ENCODE peak calls at places on chromosomes 6 and 20, in four cellular contexts. E, R, H and Q are unnamed samples.

GRCh38 chr6:79149884-79150283 is 71.8 kb upstream of the PHIP start:
- DNase-seq in E (no peak), R (no peak), H (no peak), Q (no peak)

GRCh38 chr20:11178946-11179654 is 505.3 kb upstream of the JAG1 start:
- DNase-seq in E (peak; percentile 26), R (no peak), H (no peak), Q (no peak)

GRCh38 chr20:38073307-38074010 is 39.9 kb downstream of the RPRD1B start:
- DNase-seq in E (peak; percentile 99), R (no peak), H (peak; percentile 30), Q (no peak)

GRCh38 chr6:150403458-150404245 is 34.8 kb downstream of the IYD start:
- DNase-seq in E (peak; percentile 93), R (no peak), H (no peak), Q (no peak)

GRCh38 chr6:156916108-156916801 is 139.1 kb downstream of the ARID1B start:
- DNase-seq in E (no peak), R (no peak), H (no peak), Q (no peak)

GRCh38 chr20:34017610-34018009 is 23.9 kb downstream of the RALY start:
- DNase-seq in E (peak; percentile 69), R (no peak), H (no peak), Q (no peak)

GRCh38 chr20:49965781-49966304 is 16.9 kb upstream of the SNAI1 start:
- DNase-seq in E (no peak), R (no peak), H (no peak), Q (no peak)

GRCh38 chr20:62570897-62571666 is 71.2 kb upstream of the SLCO4A1 start:
- DNase-seq in E (no peak), R (no peak), H (no peak), Q (no peak)

GRCh38 chr6:17987576-17988421 is at the start of gene KIF13A:
- DNase-seq in E (peak; percentile 59), R (no peak), H (peak; percentile 81), Q (no peak)

GRCh38 chr6:127289934-127290333 is 23.3 kb downstream of the RNF146 start:
- DNase-seq in E (no peak), R (no peak), H (no peak), Q (no peak)

GRCh38 chr6:108621117-108621516 is 60.4 kb downstream of the FOXO3 start:
- DNase-seq in E (peak; percentile 82), R (no peak), H (no peak), Q (no peak)

GRCh38 chr20:39631557-39631956 is 669.4 kb downstream of the DHX35 start:
- DNase-seq in E (no peak), R (no peak), H (no peak), Q (no peak)

GRCh38 chr6:31114540-31114876 is at the start of gene PSORS1C1:
- DNase-seq in E (peak; percentile 93), R (no peak), H (peak; percentile 76), Q (no peak)

GRCh38 chr6:77286541-77286940 is 176.8 kb downstream of the HTR1B start:
- DNase-seq in E (no peak), R (no peak), H (no peak), Q (no peak)

GRCh38 chr20:25281541-25281991 is 33.7 kb downstream of the PYGB start:
- DNase-seq in E (no peak), R (no peak), H (no peak), Q (peak; percentile 97)

GRCh38 chr6:139834232-139834631 is 459.8 kb upstream of the CITED2 start:
- DNase-seq in E (no peak), R (no peak), H (no peak), Q (no peak)

GRCh38 chr6:7727150-7727950 is 1.5 kb downstream of the BMP6 start:
- DNase-seq in E (no peak), R (no peak), H (peak; percentile 12), Q (no peak)

GRCh38 chr6:22142931-22143330 is 153.9 kb downstream of the PRL start:
- DNase-seq in E (no peak), R (no peak), H (no peak), Q (no peak)

GRCh38 chr20:63893999-63894357 is 948 bp upstream of the DNAJC5 start:
- DNase-seq in E (peak; percentile 20), R (no peak), H (no peak), Q (no peak)

GRCh38 chr6:79536615-79536968 is 638 bp downstream of the LCA5 start:
- DNase-seq in E (peak; percentile 58), R (no peak), H (no peak), Q (no peak)

GRCh38 chr20:48632017-48632824 is 195.6 kb downstream of the PREX1 start:
- DNase-seq in E (no peak), R (no peak), H (no peak), Q (peak; percentile 47)

GRCh38 chr20:33814238-33814712 is 3.1 kb downstream of the CHMP4B start:
- DNase-seq in E (no peak), R (no peak), H (no peak), Q (no peak)

DNA sequence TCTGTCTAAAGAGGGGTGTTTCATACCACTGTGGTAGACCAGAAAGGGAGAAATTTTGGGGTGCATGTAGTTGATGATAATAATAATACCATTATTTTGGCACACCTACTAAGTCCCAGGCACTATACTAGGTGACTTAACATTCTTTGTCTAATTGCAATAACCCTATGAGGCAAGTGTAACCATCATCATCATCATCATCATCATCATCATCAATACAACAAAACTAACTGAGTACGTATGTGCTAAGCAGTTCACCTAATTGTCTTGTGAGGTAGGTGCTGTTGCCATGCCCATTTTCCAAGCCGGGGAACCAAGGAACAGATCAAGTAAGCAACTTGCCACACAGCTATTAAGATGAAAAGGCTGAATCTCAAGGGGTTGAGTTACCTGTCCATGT is 2.6 kb upstream of the PACSIN1 start:
- DNase-seq in E (no peak), R (no peak), H (no peak), Q (no peak)
- H3K27me3 ChIP-seq in E (peaks cover 22% of the 10 kb centered on the region), R (peaks cover 15% of the 10 kb centered on the region), H (peaks cover 22% of the 10 kb centered on the region), Q (peaks cover 16% of the 10 kb centered on the region)

GRCh38 chr6:84773133-84773430 is 8.7 kb upstream of the TBX18 start:
- DNase-seq in E (no peak), R (no peak), H (no peak), Q (no peak)
- H3K27me3 ChIP-seq in E (peaks cover 55% of the 10 kb centered on the region), R (peaks cover 28% of the 10 kb centered on the region), H (peaks cover 100% of the 10 kb centered on the region), Q (peaks cover 70% of the 10 kb centered on the region)

DNA sequence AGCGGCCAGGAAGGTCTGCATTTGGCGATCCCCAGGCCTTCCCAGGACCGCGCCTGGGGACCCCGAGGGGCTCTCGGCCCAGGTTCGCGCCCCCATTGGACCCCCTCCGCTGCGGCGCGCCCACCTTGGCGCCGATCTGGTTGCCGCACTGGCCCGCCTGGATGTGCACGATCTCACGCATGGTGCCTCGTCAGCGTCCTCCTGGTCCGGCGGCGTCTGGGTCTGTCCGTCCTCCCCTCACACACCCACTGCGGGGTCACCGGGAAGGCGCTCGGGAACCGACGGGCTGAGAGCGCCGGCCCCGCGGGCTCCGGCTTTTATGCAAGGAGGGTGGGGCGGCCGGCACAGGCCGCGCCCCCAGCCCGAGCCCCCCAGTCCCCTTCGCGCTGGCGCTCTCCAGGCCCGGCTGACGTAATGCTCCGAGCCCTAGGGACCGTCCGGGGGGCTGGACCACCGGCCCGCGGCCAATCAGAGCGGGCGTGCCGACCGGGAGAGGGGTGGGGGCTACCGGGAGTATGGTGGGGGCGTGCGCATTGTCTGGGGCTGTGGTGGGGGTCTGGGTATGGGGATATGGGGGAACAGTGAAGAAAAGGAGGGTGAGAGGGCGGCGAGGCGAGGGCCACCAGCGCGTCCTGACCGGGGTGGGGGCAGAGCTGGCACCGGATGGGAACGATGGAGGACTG is at the start of gene TUBB2B:
- DNase-seq in E (no peak), R (no peak), H (peak; percentile 37), Q (no peak)
- H3K27me3 ChIP-seq in E (peaks cover 59% of the 10 kb centered on the region), R (peaks cover 58% of the 10 kb centered on the region), H (peaks cover 56% of the 10 kb centered on the region), Q (peaks cover 82% of the 10 kb centered on the region)

GRCh38 chr6:50842861-50843384 is 24.3 kb downstream of the TFAP2B start:
- DNase-seq in E (no peak), R (no peak), H (no peak), Q (no peak)
- H3K27me3 ChIP-seq in E (peaks cover 6% of the 10 kb centered on the region), R (peaks cover 25% of the 10 kb centered on the region), H (peaks cover 100% of the 10 kb centered on the region), Q (peaks cover 69% of the 10 kb centered on the region)